ENCODE peak calls at places on chromosome 5, in six cellular contexts. L, B, K, G, A and U are unnamed samples.

GRCh38 chr5:96023518-96023917 is 61.9 kb upstream of the ELL2 start:
- DNase-seq in A (no peak), G (no peak), K (no peak), L (no peak), B (peak), U (no peak)

GRCh38 chr5:107869459-107870115 is 198.8 kb upstream of the EFNA5 start:
- DNase-seq in K (no peak), L (no peak), B (peak), G (peak), A (no peak), U (no peak)

GRCh38 chr5:68458416-68458815 is 242.9 kb downstream of the PIK3R1 start:
- DNase-seq in L (no peak), A (no peak), G (peak), B (no peak), K (no peak), U (no peak)

GRCh38 chr5:89932771-89933181 is 476.8 kb downstream of the CETN3 start:
- DNase-seq in K (no peak), L (peak), B (peak), G (no peak), A (no peak), U (no peak)

GRCh38 chr5:149217096-149217801 is 54.4 kb upstream of the AFAP1L1 start:
- DNase-seq in B (no peak), G (no peak), A (no peak), K (no peak), L (no peak), U (no peak)

GRCh38 chr5:882253-883185 is 10.1 kb downstream of the BRD9 start:
- DNase-seq in B (no peak), K (no peak), A (no peak), G (no peak), L (no peak), U (no peak)

GRCh38 chr5:154753792-154754191 is 1.4 kb upstream of the LARP1 start:
- DNase-seq in L (no peak), G (peak), A (no peak), B (peak), K (peak), U (no peak)

GRCh38 chr5:154356256-154356655 is 89.5 kb upstream of the SAP30L start:
- DNase-seq in A (no peak), K (no peak), B (peak), L (no peak), G (peak), U (no peak)

GRCh38 chr5:123083298-123083697 is 5.7 kb upstream of the PRDM6 start:
- DNase-seq in L (no peak), B (no peak), A (no peak), K (no peak), G (no peak), U (no peak)

GRCh38 chr5:119515192-119515591 is 62.9 kb downstream of the HSD17B4 start:
- DNase-seq in B (peak), G (no peak), A (no peak), L (no peak), K (no peak), U (no peak)

GRCh38 chr5:154375331-154376008 is 70.3 kb upstream of the SAP30L start:
- DNase-seq in A (no peak), K (no peak), G (no peak), B (no peak), L (no peak), U (no peak)

GRCh38 chr5:96254980-96255681 is 177.9 kb downstream of the PCSK1 start:
- DNase-seq in G (peak), L (no peak), B (peak), K (no peak), A (no peak), U (no peak)

GRCh38 chr5:33894566-33894965 is 2.8 kb upstream of the ADAMTS12 start:
- DNase-seq in G (no peak), L (no peak), B (peak), K (no peak), A (no peak), U (no peak)

GRCh38 chr5:88884435-88884877 is 1.5 kb upstream of the MEF2C start:
- DNase-seq in A (peak), L (no peak), K (no peak), G (no peak), B (peak), U (no peak)

GRCh38 chr5:32713396-32714381 is 2.6 kb downstream of the NPR3 start:
- DNase-seq in A (no peak), G (peak), K (no peak), B (peak), L (peak), U (peak)

GRCh38 chr5:14487896-14488570 is 93.6 kb upstream of the OTULINL start:
- DNase-seq in G (no peak), L (peak), K (no peak), B (no peak), A (no peak), U (no peak)

GRCh38 chr5:142466195-142466951 is 141.6 kb upstream of the SPRY4 start:
- DNase-seq in A (no peak), L (no peak), G (no peak), B (peak), K (no peak), U (no peak)

GRCh38 chr5:104344809-104345512 is 782.4 kb upstream of the NUDT12 start:
- DNase-seq in B (peak), K (no peak), L (no peak), A (no peak), G (no peak), U (no peak)

GRCh38 chr5:4384649-4385048 is 755.5 kb upstream of the ADAMTS16 start:
- DNase-seq in A (no peak), B (no peak), G (no peak), L (no peak), K (no peak), U (no peak)

GRCh38 chr5:172683696-172684464 is 42.8 kb downstream of the NEURL1B start:
- DNase-seq in B (no peak), G (no peak), L (peak), A (no peak), K (no peak), U (no peak)

GRCh38 chr5:59358497-59358896 is 535.0 kb downstream of the PDE4D start:
- DNase-seq in B (peak), G (no peak), K (no peak), A (no peak), L (peak), U (no peak)

GRCh38 chr5:72624641-72625236 is 117.5 kb upstream of the ZNF366 start:
- DNase-seq in A (no peak), L (no peak), B (peak), G (no peak), K (no peak), U (no peak)

GRCh38 chr5:131423056-131423455 is 159.2 kb downstream of the CDC42SE2 start:
- DNase-seq in L (peak), A (no peak), G (no peak), K (no peak), B (peak), U (no peak)

GRCh38 chr5:169583101-169583423 is 511 bp upstream of the SPDL1 start:
- DNase-seq in A (peak), B (no peak), K (no peak), G (no peak), L (no peak), U (no peak)

GRCh38 chr5:112951124-112951702 is 25.4 kb upstream of the DCP2 start:
- DNase-seq in B (no peak), L (no peak), G (no peak), K (no peak), A (no peak), U (no peak)

GRCh38 chr5:17020586-17021362 is 84.7 kb upstream of the MYO10 start:
- DNase-seq in L (no peak), K (no peak), A (no peak), B (peak), G (no peak), U (no peak)

GRCh38 chr5:67255881-67256280 is 59.3 kb upstream of the CD180 start:
- DNase-seq in G (no peak), B (no peak), A (no peak), L (no peak), K (no peak), U (no peak)

GRCh38 chr5:107557051-107557658 is 113.6 kb downstream of the EFNA5 start:
- DNase-seq in B (no peak), A (no peak), K (no peak), G (peak), L (peak), U (peak)

GRCh38 chr5:125491986-125492385 is 745.5 kb upstream of the ZNF608 start:
- DNase-seq in A (no peak), G (no peak), K (no peak), B (peak), L (peak), U (no peak)

GRCh38 chr5:74266132-74266531 is 374.4 kb downstream of the ENC1 start:
- DNase-seq in A (no peak), L (no peak), B (no peak), K (no peak), G (no peak), U (no peak)

GRCh38 chr5:96984506-96985192 is 48.8 kb downstream of the LNPEP start:
- DNase-seq in G (no peak), L (no peak), K (no peak), B (peak), A (no peak), U (no peak)

GRCh38 chr5:54224083-54224836 is 86.1 kb downstream of the ARL15 start:
- DNase-seq in L (no peak), B (no peak), A (no peak), G (no peak), K (no peak), U (no peak)

GRCh38 chr5:40210705-40211104 is 469.0 kb upstream of the PTGER4 start:
- DNase-seq in G (no peak), B (no peak), K (no peak), L (no peak), A (no peak), U (no peak)

GRCh38 chr5:172403191-172403794 is 51.0 kb downstream of the SH3PXD2B start:
- DNase-seq in L (peak), G (no peak), B (no peak), K (peak), A (no peak), U (peak)

GRCh38 chr5:52065182-52065581 is 681.9 kb downstream of the ISL1 start:
- DNase-seq in G (no peak), A (no peak), B (no peak), K (no peak), L (no peak), U (no peak)

GRCh38 chr5:118557103-118557805 is 431.1 kb downstream of the DTWD2 start:
- DNase-seq in K (no peak), G (no peak), A (no peak), B (no peak), L (no peak), U (no peak)

GRCh38 chr5:78803386-78803785 is 154.8 kb upstream of the LHFPL2 start:
- DNase-seq in A (no peak), B (peak), L (no peak), G (no peak), K (peak), U (no peak)

DNA sequence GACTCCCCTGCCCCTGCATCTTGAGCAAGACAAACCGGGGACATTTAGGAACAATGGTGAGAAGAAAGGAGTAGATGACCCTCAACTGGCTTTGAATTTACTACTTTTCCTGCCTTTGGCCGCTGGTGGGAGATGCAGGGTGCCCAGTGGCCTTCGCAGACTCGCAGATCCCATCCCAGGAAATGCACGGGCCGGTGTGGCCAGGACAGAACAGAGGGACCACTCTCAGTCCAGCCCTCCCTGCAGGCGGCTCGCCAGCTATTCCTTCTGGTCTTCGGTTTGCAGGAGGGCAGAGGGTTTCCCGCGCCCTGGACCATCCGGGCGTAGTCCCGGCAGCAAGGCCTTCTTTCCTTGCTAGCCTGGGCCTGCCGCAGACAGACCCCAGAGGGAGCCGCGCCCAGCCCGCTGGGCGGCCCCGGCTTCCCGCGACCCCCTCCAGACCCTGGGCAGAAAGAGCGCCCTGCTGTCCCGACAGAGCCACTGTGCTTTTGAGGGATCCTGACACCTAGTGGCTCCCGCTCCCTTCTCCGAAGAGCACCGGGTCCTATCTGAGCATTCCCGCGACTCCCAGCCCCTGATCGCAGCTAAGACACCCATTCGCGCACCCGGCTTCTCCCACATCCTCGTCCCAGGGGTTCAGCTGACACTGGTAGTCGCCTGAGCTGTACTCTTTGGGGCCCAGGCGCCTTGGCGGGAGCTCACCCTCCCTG is 1.2 kb downstream of the CFAP90 start:
- DNase-seq in G (no peak), B (no peak), A (no peak), L (peak), K (no peak), U (peak)
- TF ChIP-seq CTCF in G (no peak), B (no peak), A (no peak), L (peak), K (no peak), U (peak)

DNA sequence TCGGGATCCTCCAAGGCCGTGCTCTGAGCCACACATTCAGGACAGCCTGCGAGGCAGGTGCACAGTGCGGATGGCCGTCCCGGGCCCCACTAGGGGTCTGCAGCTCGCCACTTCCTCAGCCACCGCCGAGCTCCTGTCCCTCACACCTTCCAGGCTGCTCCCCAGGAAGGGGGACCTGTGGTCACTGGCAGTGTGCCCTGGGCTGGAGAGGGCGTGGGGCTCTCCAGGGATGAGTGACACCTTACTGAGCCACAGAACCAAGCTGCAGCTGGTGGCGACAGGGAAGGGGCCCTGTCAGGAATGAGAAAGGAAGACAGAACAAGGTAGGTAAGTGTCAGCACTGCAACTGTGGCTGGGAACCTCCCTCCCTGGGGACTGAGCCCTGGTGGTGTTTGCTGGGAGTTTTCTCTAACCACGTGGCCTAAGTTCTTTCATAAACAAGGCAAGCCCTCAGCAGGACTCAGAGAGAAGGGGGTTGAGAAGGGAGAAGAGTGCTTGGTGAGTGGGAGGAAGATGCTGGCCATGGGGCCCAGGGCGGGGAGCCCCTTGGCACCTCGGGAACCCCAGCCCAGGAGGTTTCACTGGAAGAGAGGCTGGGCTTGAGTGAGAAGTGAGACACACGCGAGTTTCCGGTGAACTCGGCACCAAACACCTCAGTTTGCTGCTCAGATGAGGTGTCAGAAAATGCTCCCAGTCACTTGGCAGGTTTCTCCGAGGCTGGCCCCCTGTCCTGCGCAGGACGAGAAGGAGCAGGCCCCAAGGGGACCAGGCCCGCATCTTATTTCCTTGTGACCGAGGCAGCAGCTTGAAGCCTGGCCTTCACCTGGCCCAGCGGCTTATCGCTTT is 5.2 kb downstream of the IL13 start:
- DNase-seq in B (peak), K (no peak), G (no peak), A (peak), L (peak), U (no peak)
- TF ChIP-seq CTCF in B (no peak), K (no peak), G (no peak), A (no peak), L (no peak), U (peak)

DNA sequence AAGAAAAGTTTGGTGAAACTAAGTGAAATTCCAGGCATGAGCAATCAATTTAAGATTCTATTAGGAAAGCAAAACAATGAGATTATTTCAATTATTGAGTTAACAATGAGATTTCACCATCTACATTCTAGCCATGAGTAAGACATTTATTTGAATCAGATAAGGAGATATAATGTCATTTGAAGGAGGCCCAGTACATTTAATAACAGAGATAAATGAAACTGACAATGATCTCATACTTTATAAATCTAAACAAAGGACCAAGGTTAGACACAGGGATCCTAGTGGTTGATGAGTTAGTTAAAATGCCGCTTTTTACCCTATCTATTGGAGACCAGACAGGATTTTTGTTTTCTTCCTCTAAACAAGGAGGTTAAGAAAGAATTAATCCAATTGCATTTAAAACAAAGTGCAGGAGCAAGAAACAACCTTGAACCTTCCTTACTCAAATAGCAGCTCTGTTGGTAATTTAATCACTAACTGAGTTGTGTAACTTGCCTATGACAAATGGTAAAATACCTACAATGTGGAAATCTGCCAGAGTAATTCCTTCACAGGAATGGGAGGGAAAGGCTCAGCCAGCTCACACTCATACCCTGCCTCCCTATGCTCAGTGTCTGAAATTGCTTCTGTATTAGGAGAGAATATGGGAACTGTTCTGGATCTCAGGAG is 103.5 kb upstream of the NR3C1 start:
- DNase-seq in B (peak), G (peak), L (no peak), K (no peak), A (no peak), U (no peak)
- TF ChIP-seq CTCF in B (peak), G (no peak), L (no peak), K (no peak), A (no peak), U (no peak)

DNA sequence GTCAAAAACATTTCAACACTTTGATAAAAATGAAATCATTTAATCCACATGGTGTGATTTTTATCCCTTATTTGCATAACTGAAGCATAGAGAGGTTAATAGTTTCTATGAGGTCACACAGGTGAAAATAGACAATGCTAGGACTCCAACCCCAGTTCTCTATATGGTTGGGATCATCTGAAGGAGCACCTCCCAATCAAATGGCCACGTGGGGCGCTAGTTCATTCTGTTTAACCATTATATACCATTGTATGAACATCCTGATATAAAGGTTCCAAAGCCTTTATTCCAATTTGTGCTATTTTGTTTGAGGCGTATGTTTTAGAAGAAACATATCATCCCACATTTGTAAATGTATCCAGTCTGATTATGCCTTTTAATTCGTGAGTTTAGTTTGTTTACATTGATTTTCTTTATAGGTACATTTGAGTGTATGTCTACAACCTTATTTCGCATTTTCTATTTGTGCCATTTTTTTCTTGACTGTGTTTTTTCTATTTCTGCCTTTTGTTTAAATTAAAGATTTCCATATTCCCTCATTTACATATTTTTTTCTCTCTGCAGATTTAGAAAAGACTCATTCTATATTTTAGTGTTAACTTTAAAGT is 1092.0 kb downstream of the MAT2B start:
- DNase-seq in A (peak), G (peak), B (peak), L (peak), K (no peak), U (no peak)
- TF ChIP-seq CTCF in A (peak), G (no peak), B (peak), L (peak), K (no peak), U (peak)

GRCh38 chr5:141345327-141345726 is 1.7 kb downstream of the PCDHGA3 start:
- DNase-seq in G (no peak), K (no peak), B (no peak), L (no peak), A (no peak), U (no peak)
- TF ChIP-seq CTCF in G (no peak), K (no peak), B (no peak), L (peak), A (no peak), U (no peak)